ENCODE peak calls at places on chromosomes 11 and 22, in six cellular contexts. S, V, M, J, Z and O are unnamed samples.

GRCh38 chr11:72737341-72737740 is 14.9 kb downstream of the ARAP1 start:
- DNase-seq in Z (no peak), S (no peak), M (no peak), V (no peak), J (no peak), O (no peak)

GRCh38 chr11:102163368-102163767 is 53.1 kb downstream of the YAP1 start:
- DNase-seq in M (no peak), J (no peak), Z (no peak), S (no peak), V (no peak), O (no peak)

GRCh38 chr11:76701701-76702100 is 31.2 kb upstream of the LRRC32 start:
- DNase-seq in Z (peak; percentile 28), M (no peak), S (no peak), V (no peak), J (peak; percentile 26), O (no peak)

GRCh38 chr11:72776844-72777754 is 16.7 kb downstream of the STARD10 start:
- DNase-seq in S (no peak), V (no peak), J (peak; percentile 56), M (peak; percentile 93), Z (no peak), O (no peak)

GRCh38 chr22:45302047-45302446 is 7.7 kb upstream of the FAM118A start:
- DNase-seq in M (no peak), J (no peak), S (no peak), V (no peak), Z (peak; percentile 34), O (no peak)

GRCh38 chr11:33742249-33742851 is 6.1 kb upstream of the CD59 start:
- DNase-seq in J (no peak), S (no peak), V (no peak), M (no peak), Z (peak; percentile 51), O (no peak)

GRCh38 chr22:49046546-49047305 is 780.9 kb downstream of the BRD1 start:
- DNase-seq in Z (no peak), M (no peak), V (no peak), S (no peak), J (peak; percentile 87), O (peak; percentile 76)

GRCh38 chr11:34492806-34493414 is 20.7 kb downstream of the ELF5 start:
- DNase-seq in Z (peak; percentile 64), S (peak; percentile 52), J (peak; percentile 68), M (no peak), V (no peak), O (peak; percentile 50)

GRCh38 chr11:105838668-105839403 is 183.2 kb downstream of the MSANTD4 start:
- DNase-seq in M (no peak), S (peak; percentile 27), V (no peak), Z (no peak), J (peak; percentile 13), O (no peak)

GRCh38 chr11:105825141-105825540 is 196.9 kb downstream of the MSANTD4 start:
- DNase-seq in Z (no peak), J (no peak), V (no peak), M (no peak), S (no peak), O (no peak)

GRCh38 chr22:50530280-50530856 is 556 bp upstream of the TYMP start:
- DNase-seq in J (peak; percentile 21), S (no peak), M (peak; percentile 97), V (peak; percentile 93), Z (peak; percentile 66), O (no peak)

GRCh38 chr11:105713696-105714095 is 103.8 kb downstream of the GRIA4 start:
- DNase-seq in M (no peak), S (no peak), Z (no peak), J (no peak), V (no peak), O (no peak)

GRCh38 chr22:22711532-22711913 is 67.1 kb downstream of the GGTLC2 start:
- DNase-seq in S (no peak), Z (no peak), M (no peak), V (no peak), J (no peak), O (no peak)

GRCh38 chr11:121591405-121592033 is 138.8 kb upstream of the SORL1-AS1 start:
- DNase-seq in Z (peak; percentile 81), M (no peak), J (peak; percentile 86), V (no peak), S (peak; percentile 78), O (peak; percentile 62)

GRCh38 chr11:120612363-120613263 is 101.1 kb downstream of the GRIK4 start:
- DNase-seq in S (no peak), M (no peak), Z (peak; percentile 77), V (no peak), J (no peak), O (no peak)

GRCh38 chr11:100805509-100806199 is 118.6 kb downstream of the ARHGAP42 start:
- DNase-seq in J (no peak), S (no peak), Z (no peak), V (no peak), M (no peak), O (no peak)